ENCODE peak calls at places on chromosomes 7 and 10, in four cellular contexts. E is A549, O is HepG2, G is GM12878. U is an unnamed sample.

GRCh38 chr7:134831862-134832261 is 52.4 kb downstream of the CALD1 start:
- DNase-seq in E (no peak), O (no peak), G (no peak), U (no peak)

GRCh38 chr7:11527707-11528106 is 304.3 kb downstream of the THSD7A start:
- DNase-seq in E (no peak), O (no peak), G (no peak), U (no peak)

GRCh38 chr10:76675951-76676587 is 961.5 kb downstream of the KCNMA1 start:
- DNase-seq in E (no peak), O (no peak), G (no peak), U (no peak)

GRCh38 chr10:6593140-6593740 is 13.2 kb upstream of the PRKCQ start:
- DNase-seq in E (no peak), O (no peak), G (no peak), U (peak)

GRCh38 chr10:96360766-96361165 is 2.0 kb upstream of the OPALIN start:
- DNase-seq in E (no peak), O (no peak), G (no peak), U (no peak)

GRCh38 chr10:50585921-50586739 is 37.6 kb downstream of the SGMS1 start:
- DNase-seq in E (peak), O (no peak), G (no peak), U (no peak)

GRCh38 chr10:52322941-52323340 is 8.9 kb downstream of the DKK1 start:
- DNase-seq in E (no peak), O (no peak), G (no peak), U (no peak)

GRCh38 chr10:58299580-58299979 is 30.6 kb downstream of the CISD1 start:
- DNase-seq in E (peak), O (peak), G (no peak), U (peak)

GRCh38 chr10:96984512-96985225 is 152.6 kb downstream of the LCOR start:
- DNase-seq in E (no peak), O (no peak), G (no peak), U (no peak)

GRCh38 chr7:131553906-131554305 is 2.5 kb downstream of the PODXL start:
- DNase-seq in E (no peak), O (no peak), G (no peak), U (no peak)

GRCh38 chr7:95213148-95213547 is 111.2 kb downstream of the PON1 start:
- DNase-seq in E (no peak), O (no peak), G (no peak), U (no peak)

GRCh38 chr7:150848561-150849115 is 3.7 kb upstream of the AOC1 start:
- DNase-seq in E (no peak), O (no peak), G (no peak), U (no peak)

GRCh38 chr10:60536529-60537114 is 146.9 kb upstream of the ANK3 start:
- DNase-seq in E (peak), O (no peak), G (no peak), U (no peak)

GRCh38 chr10:372566-372965 is 237.3 kb downstream of the ZMYND11 start:
- DNase-seq in E (no peak), O (no peak), G (no peak), U (peak)

GRCh38 chr7:18345641-18346234 is 149.8 kb upstream of the HDAC9 start:
- DNase-seq in E (peak), O (peak), G (no peak), U (peak)

GRCh38 chr7:153657182-153657800 is 394.9 kb upstream of the DPP6 start:
- DNase-seq in E (no peak), O (no peak), G (no peak), U (no peak)

GRCh38 chr7:124462249-124462648 is 303.3 kb downstream of the GPR37 start:
- DNase-seq in E (no peak), O (no peak), G (no peak), U (no peak)

GRCh38 chr7:124460555-124460954 is 305.0 kb downstream of the GPR37 start:
- DNase-seq in E (no peak), O (peak), G (no peak), U (no peak)

GRCh38 chr7:124457841-124458240 is 307.8 kb downstream of the GPR37 start:
- DNase-seq in E (no peak), O (no peak), G (no peak), U (no peak)

GRCh38 chr7:124459101-124460052 is 306.2 kb downstream of the GPR37 start:
- DNase-seq in E (peak), O (peak), G (no peak), U (no peak)

DNA sequence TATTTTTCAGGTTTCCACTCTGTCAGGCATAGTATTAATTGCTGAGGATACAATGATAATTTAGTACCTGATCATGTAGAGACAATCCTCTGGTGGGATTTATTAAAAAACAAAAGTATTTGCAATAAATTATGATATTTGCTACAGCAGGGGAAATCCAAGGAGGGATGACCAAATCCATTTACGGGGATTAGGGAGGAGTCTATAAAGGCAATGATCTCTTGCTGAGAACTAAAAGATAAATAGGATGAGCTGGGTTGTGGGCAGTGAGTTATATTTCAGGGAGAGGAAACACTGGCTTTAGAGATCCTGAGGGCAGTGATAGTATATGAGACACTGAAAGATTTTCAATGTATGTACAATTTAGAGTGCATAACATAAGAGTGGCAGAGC is 305.5 kb downstream of the GPR37 start:
- DNase-seq in E (no peak), O (no peak), G (no peak), U (no peak)
- TF ChIP-seq PBX3 in E (no peak), O (no peak), G (no peak), U (no peak)

GRCh38 chr7:148395990-148396716 is 194.4 kb upstream of the C7orf33 start:
- DNase-seq in E (peak), O (no peak), G (no peak), U (peak)

GRCh38 chr7:148398844-148399365 is 191.7 kb upstream of the C7orf33 start:
- DNase-seq in E (no peak), O (no peak), G (peak), U (no peak)

GRCh38 chr7:148397056-148397455 is 193.5 kb upstream of the C7orf33 start:
- DNase-seq in E (no peak), O (no peak), G (no peak), U (no peak)

GRCh38 chr7:148397555-148397954 is 193.0 kb upstream of the C7orf33 start:
- DNase-seq in E (no peak), O (no peak), G (no peak), U (no peak)

DNA sequence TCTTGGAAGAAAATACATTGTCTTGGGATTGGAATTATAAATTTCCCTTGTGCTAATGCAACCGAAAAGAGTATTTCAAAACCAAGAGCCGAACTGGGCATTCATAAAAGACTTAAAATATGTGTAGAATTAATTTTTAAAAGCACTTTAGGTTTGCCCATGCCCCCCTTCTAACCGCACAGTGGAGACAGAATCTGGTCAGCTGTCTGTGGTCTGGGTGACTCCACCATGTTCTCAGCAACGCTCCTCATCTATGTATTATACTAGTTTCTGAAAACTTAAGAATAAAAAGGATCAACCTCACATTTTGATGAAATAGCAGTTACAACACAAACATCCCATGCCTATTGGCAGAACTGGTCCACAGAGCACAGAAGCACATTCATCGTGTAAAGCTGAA is 192.6 kb upstream of the C7orf33 start:
- DNase-seq in E (no peak), O (no peak), G (no peak), U (no peak)
- TF ChIP-seq PBX3 in E (no peak), O (no peak), G (no peak), U (no peak)

DNA sequence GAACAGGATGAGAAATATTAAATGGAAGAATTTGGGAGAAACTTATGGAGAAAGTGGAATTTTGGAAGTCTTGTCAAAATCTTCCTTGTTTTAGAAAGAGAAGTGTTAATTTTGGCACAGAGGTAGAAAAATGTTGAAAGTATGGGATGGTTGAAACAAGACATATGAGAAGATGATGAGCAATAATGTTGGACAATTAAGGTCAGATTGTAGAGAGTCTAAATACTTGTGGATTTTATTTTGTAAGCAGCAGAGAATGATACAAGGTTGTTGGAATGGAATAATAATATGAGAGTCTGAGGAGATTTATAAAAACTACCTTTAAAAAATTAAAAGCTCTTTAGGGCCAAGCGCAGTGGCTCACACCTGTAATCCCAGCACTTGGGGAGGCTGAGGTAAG is 34.6 kb downstream of the PHTF2 start:
- DNase-seq in E (no peak), O (no peak), G (no peak), U (no peak)
- TF ChIP-seq PBX3 in E (no peak), O (no peak), G (no peak), U (no peak)

GRCh38 chr7:42932861-42933591 is 850 bp downstream of the MRPL32 start:
- DNase-seq in E (no peak), O (no peak), G (no peak), U (peak)
- TF ChIP-seq PBX3 in E (no peak), O (no peak), G (no peak), U (no peak)

GRCh38 chr7:7237201-7237977 is 55.0 kb downstream of the C1GALT1 start:
- DNase-seq in E (no peak), O (no peak), G (no peak), U (no peak)
- TF ChIP-seq PBX3 in E (no peak), O (no peak), G (no peak), U (no peak)

GRCh38 chr10:23031318-23031717 is 64.1 kb upstream of the MSRB2 start:
- DNase-seq in E (no peak), O (no peak), G (no peak), U (no peak)

GRCh38 chr10:23037561-23037960 is 57.8 kb upstream of the MSRB2 start:
- DNase-seq in E (no peak), O (no peak), G (no peak), U (no peak)

GRCh38 chr10:23038172-23038571 is 57.2 kb upstream of the MSRB2 start:
- DNase-seq in E (no peak), O (no peak), G (no peak), U (no peak)

GRCh38 chr10:23035569-23035968 is 59.8 kb upstream of the MSRB2 start:
- DNase-seq in E (peak), O (peak), G (no peak), U (peak)

DNA sequence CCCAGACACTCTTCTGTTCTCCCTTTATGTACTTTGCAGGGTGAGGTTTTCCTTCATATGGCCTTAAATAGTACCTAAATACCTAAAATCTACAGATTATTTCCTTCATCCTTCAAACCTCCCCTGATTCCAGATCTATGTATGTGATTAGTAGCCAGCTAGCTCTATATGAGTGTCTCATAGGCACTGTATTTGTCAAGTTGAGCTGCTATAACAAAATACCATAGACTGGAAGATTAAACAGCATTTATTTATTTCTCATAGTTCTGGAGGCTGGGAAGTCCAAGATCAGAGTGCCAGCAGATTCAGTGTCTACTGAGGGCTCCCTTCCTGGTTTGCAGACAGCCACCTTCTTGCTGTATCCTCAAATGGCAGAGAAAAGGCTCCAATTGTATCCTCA is 60.6 kb upstream of the MSRB2 start:
- DNase-seq in E (no peak), O (no peak), G (no peak), U (no peak)
- TF ChIP-seq PBX3 in E (no peak), O (no peak), G (no peak), U (no peak)

GRCh38 chr7:2014391-2015241 is 218.1 kb downstream of the MAD1L1 start:
- DNase-seq in E (no peak), O (no peak), G (no peak), U (peak)

GRCh38 chr7:2011266-2012043 is 221.3 kb downstream of the MAD1L1 start:
- DNase-seq in E (no peak), O (no peak), G (no peak), U (peak)

GRCh38 chr7:2013381-2014311 is 219.1 kb downstream of the MAD1L1 start:
- DNase-seq in E (no peak), O (no peak), G (no peak), U (peak)

GRCh38 chr7:2012044-2012900 is 220.5 kb downstream of the MAD1L1 start:
- DNase-seq in E (no peak), O (no peak), G (no peak), U (no peak)

GRCh38 chr7:2012981-2013380 is 219.8 kb downstream of the MAD1L1 start:
- DNase-seq in E (no peak), O (no peak), G (no peak), U (peak)
- TF ChIP-seq PBX3 in E (no peak), O (no peak), G (no peak), U (no peak)